ENCODE peak calls at places on chromosomes 7 and 10, in ten cellular contexts. F is body of pancreas, Z is bronchial epithelial cell, D is cardiac fibroblast, C is astrocyte of the spinal cord, J is HFF-Myc, N is gastrocnemius medialis, X is choroid plexus epithelial cell, H is GM06990, L is lower lobe of right lung. Y is an unnamed sample.

GRCh38 chr7:141785711-141786552 is 4.1 kb upstream of the TAS2R5 start:
- DNase-seq in F (peak; percentile 24), Z (peak; percentile 62), D (peak; percentile 74), C (peak; percentile 63), J (peak; percentile 11), N (no peak), X (peak; percentile 78), H (peak; percentile 15), L (no peak), Y (no peak)

GRCh38 chr10:98074315-98074911 is 44.0 kb upstream of the CRTAC1 start:
- DNase-seq in F (no peak), Z (peak; percentile 3), D (peak; percentile 21), C (peak; percentile 16), J (peak; percentile 1), N (no peak), X (peak; percentile 43), H (no peak), L (no peak), Y (peak; percentile 38)

GRCh38 chr7:55563596-55564325 is 8.5 kb downstream of the VOPP1 start:
- DNase-seq in F (no peak), Z (no peak), D (no peak), C (no peak), J (no peak), N (no peak), X (no peak), H (no peak), L (no peak), Y (no peak)

GRCh38 chr7:106425017-106425719 is 140.4 kb upstream of the NAMPT start:
- DNase-seq in F (peak; percentile 75), Z (peak; percentile 100), D (peak; percentile 100), C (peak; percentile 98), J (peak; percentile 77), N (peak; percentile 72), X (peak; percentile 100), H (peak; percentile 60), L (peak; percentile 69), Y (no peak)

GRCh38 chr7:147509052-147509480 is 1081.5 kb upstream of the C7orf33 start:
- DNase-seq in F (no peak), Z (no peak), D (peak; percentile 73), C (peak; percentile 45), J (no peak), N (no peak), X (peak; percentile 10), H (no peak), L (no peak), Y (no peak)

GRCh38 chr7:101558742-101559325 is 70.3 kb downstream of the MYL10 start:
- DNase-seq in F (no peak), Z (no peak), D (no peak), C (no peak), J (no peak), N (no peak), X (no peak), H (no peak), L (no peak), Y (no peak)

GRCh38 chr10:12430406-12430982 is 81.1 kb downstream of the CAMK1D start:
- DNase-seq in F (no peak), Z (no peak), D (no peak), C (no peak), J (no peak), N (no peak), X (no peak), H (no peak), L (no peak), Y (no peak)

GRCh38 chr10:121340176-121340850 is 257.9 kb downstream of the FGFR2 start:
- DNase-seq in F (no peak), Z (no peak), D (no peak), C (no peak), J (no peak), N (no peak), X (no peak), H (no peak), L (no peak), Y (peak; percentile 52)

DNA sequence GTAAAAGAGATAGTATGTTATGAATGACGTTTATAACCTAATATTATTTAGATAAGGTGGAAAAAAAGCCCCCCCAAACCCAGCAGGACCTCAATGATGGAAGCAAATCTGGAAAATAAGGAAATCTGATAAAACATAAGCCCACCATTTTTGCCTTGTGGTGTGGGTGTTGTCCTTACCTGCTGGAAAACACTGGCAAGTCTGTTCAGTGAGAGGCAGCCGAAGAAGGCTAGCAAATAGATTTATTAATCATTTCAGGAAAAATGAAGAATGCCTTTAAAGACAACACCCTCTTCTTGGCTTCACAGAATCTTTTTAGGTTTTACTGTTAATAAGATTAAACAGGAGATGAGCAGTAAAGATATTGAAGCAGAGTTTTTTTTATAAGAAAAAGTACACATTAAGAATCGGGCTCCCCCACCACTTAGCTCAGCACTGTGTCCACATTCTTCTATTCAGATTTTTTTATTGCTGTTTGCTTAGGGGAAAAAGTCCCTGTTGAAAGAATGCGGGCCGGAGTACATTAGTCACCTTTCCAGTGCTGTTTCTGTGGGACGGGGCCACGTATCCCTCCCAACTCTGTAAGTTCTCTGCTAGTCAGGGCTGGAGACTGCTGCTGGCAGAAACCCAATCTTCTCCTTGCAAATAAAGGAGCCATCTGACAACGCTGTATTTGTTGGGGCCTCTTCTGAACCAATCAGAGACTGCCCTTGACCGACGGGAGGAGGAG is 104.1 kb downstream of the EVX1 start:
- DNase-seq in F (peak; percentile 67), Z (peak; percentile 94), D (peak; percentile 85), C (peak; percentile 72), J (peak; percentile 73), N (no peak), X (peak; percentile 39), H (no peak), L (no peak), Y (no peak)
- TF ChIP-seq CTCF in F (no peak), Z (no peak), D (no peak), C (no peak), J (no peak), N (no peak), X (no peak), H (no peak), L (no peak), Y (no peak)

GRCh38 chr7:157864911-157865310 is 528.1 kb downstream of the DNAJB6 start:
- DNase-seq in F (no peak), Z (no peak), D (no peak), C (no peak), J (no peak), N (no peak), X (no peak), H (no peak), L (no peak), Y (no peak)

GRCh38 chr7:157865351-157866165 is 528.8 kb downstream of the DNAJB6 start:
- DNase-seq in F (no peak), Z (no peak), D (no peak), C (no peak), J (no peak), N (no peak), X (no peak), H (no peak), L (no peak), Y (no peak)

GRCh38 chr7:157866525-157866924 is 529.7 kb downstream of the DNAJB6 start:
- DNase-seq in F (no peak), Z (no peak), D (no peak), C (no peak), J (no peak), N (no peak), X (no peak), H (no peak), L (no peak), Y (no peak)

GRCh38 chr7:157869793-157870192 is 533.0 kb downstream of the DNAJB6 start:
- DNase-seq in F (no peak), Z (no peak), D (no peak), C (no peak), J (no peak), N (no peak), X (no peak), H (no peak), L (no peak), Y (no peak)

DNA sequence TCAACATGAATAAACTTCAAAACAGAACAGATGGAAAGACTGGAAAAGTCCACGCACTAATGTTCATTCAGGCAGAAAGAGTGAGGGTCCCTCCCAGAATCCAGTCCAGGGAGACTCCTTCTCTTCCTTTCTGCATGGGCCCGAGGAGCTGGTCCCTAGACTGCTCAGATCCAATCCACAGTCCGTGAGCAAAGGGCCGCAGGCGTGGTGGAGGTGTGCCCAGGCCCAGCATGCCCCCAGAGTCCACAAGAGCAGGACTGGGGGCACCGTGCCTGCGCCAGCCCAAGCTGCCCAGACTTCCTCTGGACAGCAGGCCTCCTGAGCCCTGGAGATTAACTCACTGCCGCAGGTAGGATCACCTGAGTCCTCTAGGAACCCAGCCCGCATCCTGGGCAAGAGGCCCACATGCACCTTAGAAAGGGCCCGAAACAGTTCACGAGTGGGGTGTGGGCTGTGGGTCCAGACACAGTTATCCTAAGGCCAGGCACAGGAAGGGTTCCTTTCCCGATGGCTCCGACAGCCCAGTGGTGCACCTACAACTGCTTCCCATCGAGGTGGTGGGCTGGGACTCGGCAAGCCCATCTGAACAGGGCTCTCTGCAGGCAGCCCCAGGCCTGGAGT is 531.0 kb downstream of the DNAJB6 start:
- DNase-seq in F (no peak), Z (no peak), D (no peak), C (no peak), J (no peak), N (no peak), X (no peak), H (no peak), L (no peak), Y (no peak)
- TF ChIP-seq CTCF in F (no peak), Z (no peak), D (no peak), C (no peak), J (no peak), N (no peak), X (no peak), H (no peak), L (no peak), Y (no peak)

GRCh38 chr10:90342480-90342879 is 515.4 kb downstream of the HTR7 start:
- DNase-seq in F (no peak), Z (no peak), D (no peak), C (no peak), J (no peak), N (no peak), X (no peak), H (no peak), L (no peak), Y (no peak)

GRCh38 chr10:90337316-90337715 is 520.5 kb downstream of the HTR7 start:
- DNase-seq in F (no peak), Z (peak; percentile 6), D (no peak), C (no peak), J (no peak), N (no peak), X (no peak), H (no peak), L (no peak), Y (no peak)
- TF ChIP-seq CTCF in F (no peak), Z (no peak), D (no peak), C (no peak), J (no peak), N (no peak), X (no peak), H (no peak), L (no peak), Y (no peak)

DNA sequence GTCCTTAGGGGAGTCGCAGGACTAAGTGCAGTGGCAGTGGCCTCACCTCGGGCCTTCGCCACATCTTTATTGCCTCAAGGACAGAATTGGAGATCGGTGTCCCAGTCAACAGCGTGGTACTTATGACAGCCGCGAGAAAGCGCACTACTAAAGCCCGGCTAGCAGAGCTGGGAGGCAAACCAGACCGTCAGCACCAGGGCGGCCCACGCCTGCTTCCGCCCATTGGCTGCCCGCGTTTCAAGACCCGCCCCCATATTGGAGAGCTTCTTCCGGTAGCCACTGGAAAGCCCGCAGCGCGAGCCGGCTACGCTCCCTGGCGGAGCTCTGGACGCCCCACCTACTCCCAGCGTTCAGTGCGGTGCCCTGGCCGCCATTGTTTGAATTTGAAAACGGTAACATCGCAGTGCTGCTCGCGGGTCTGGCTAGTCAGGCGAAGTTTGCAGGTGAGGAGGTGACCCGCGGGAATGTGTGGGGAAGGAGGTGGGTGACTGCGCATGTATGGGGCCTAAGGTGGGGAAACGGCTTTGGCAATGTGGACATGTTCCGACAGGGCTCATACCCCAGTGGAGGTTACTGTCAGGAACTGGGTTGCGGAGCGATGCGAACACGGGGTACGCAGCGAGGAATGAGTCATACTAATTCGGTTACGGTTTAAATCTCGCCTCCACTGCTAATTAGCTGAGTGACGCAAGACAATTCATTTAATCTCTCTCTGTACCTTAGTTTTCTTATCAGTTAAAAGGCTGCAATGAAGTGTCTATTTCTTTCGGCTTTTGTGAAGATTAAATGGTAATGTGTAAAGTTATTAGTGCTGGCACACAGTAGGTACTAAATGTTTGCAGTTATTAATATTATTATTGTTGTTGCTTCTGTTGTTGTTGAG is at the start of gene KIF20B:
- DNase-seq in F (peak; percentile 95), Z (peak; percentile 94), D (peak; percentile 97), C (peak; percentile 97), J (peak; percentile 87), N (peak; percentile 93), X (peak; percentile 98), H (peak; percentile 98), L (peak; percentile 98), Y (peak; percentile 90)
- TF ChIP-seq CTCF in F (peak; percentile 48), Z (peak; percentile 51), D (peak; percentile 2), C (peak; percentile 47), J (peak; percentile 33), N (no peak), X (peak; percentile 53), H (peak; percentile 28), L (peak; percentile 42), Y (peak; percentile 55)

Y was measured in neural crest cell.